ENCODE peak calls at places on chromosomes 2 and 18, in ten cellular contexts. M, T, Z, G, R, B, X, E, N and H are unnamed samples.

GRCh38 chr2:112665113-112665780 is 19.5 kb downstream of the SLC20A1 start:
- DNase-seq in M (no peak), T (no peak), Z (no peak), G (no peak), R (no peak), B (no peak), X (no peak), E (no peak), N (peak; percentile 94), H (peak; percentile 64)

GRCh38 chr2:145027073-145027459 is 507.1 kb upstream of the ZEB2 start:
- DNase-seq in M (no peak), T (no peak), Z (no peak), G (no peak), R (no peak), B (no peak), X (no peak), E (no peak), N (no peak), H (no peak)

GRCh38 chr18:26342646-26343045 is 116.4 kb downstream of the TAF4B start:
- DNase-seq in M (no peak), T (no peak), Z (no peak), G (no peak), R (no peak), B (no peak), X (no peak), E (no peak), N (no peak), H (no peak)

GRCh38 chr2:225400546-225400945 is 1.0 kb downstream of the NYAP2 start:
- DNase-seq in M (no peak), T (no peak), Z (no peak), G (no peak), R (no peak), B (no peak), X (no peak), E (no peak), N (no peak), H (no peak)

GRCh38 chr2:239945751-239946569 is 79.2 kb downstream of the NDUFA10 start:
- DNase-seq in M (no peak), T (peak; percentile 30), Z (peak; percentile 35), G (peak; percentile 9), R (no peak), B (peak; percentile 46), X (no peak), E (no peak), N (peak; percentile 38), H (no peak)

GRCh38 chr2:173355866-173356508 is 1.3 kb downstream of the CDCA7 start:
- DNase-seq in M (no peak), T (no peak), Z (no peak), G (no peak), R (no peak), B (no peak), X (no peak), E (no peak), N (peak; percentile 29), H (no peak)

GRCh38 chr2:132037527-132038178 is 124.1 kb downstream of the ANKRD30BL start:
- DNase-seq in M (no peak), T (no peak), Z (peak; percentile 46), G (no peak), R (no peak), B (no peak), X (peak; percentile 9), E (no peak), N (no peak), H (no peak)

GRCh38 chr2:15956751-15957736 is 16.7 kb downstream of the MYCN start:
- DNase-seq in M (no peak), T (no peak), Z (no peak), G (no peak), R (no peak), B (no peak), X (no peak), E (no peak), N (no peak), H (no peak)

GRCh38 chr2:136319227-136319626 is 201.3 kb upstream of the CXCR4 start:
- DNase-seq in M (no peak), T (no peak), Z (no peak), G (no peak), R (no peak), B (no peak), X (no peak), E (no peak), N (peak; percentile 93), H (no peak)

GRCh38 chr2:196466581-196466980 is 172.9 kb upstream of the CCDC150 start:
- DNase-seq in M (no peak), T (no peak), Z (no peak), G (no peak), R (no peak), B (no peak), X (no peak), E (no peak), N (no peak), H (no peak)

GRCh38 chr2:9656270-9656766 is 25.5 kb upstream of the YWHAQ start:
- DNase-seq in M (peak; percentile 95), T (no peak), Z (no peak), G (no peak), R (peak; percentile 50), B (no peak), X (no peak), E (peak; percentile 88), N (peak; percentile 92), H (no peak)

GRCh38 chr2:190880374-190881073 is at the start of gene GLS:
- DNase-seq in M (peak; percentile 95), T (peak; percentile 95), Z (peak; percentile 98), G (peak; percentile 96), R (peak; percentile 85), B (peak; percentile 98), X (peak; percentile 74), E (peak; percentile 90), N (peak; percentile 98), H (peak; percentile 98)
- TF ChIP-seq POLR2A in M (peak; percentile 96), T (peak; percentile 97), Z (peak; percentile 100), G (peak; percentile 99), R (peak; percentile 96), B (peak; percentile 95), X (peak; percentile 92), E (peak; percentile 91), N (peak; percentile 96), H (peak; percentile 95)

GRCh38 chr2:66434679-66435548 is at the start of gene MEIS1:
- DNase-seq in M (peak; percentile 93), T (peak; percentile 89), Z (peak; percentile 65), G (peak; percentile 92), R (no peak), B (peak; percentile 94), X (peak; percentile 74), E (peak; percentile 83), N (peak; percentile 92), H (peak; percentile 84)
- TF ChIP-seq POLR2A in M (peak; percentile 91), T (peak; percentile 78), Z (peak; percentile 68), G (peak; percentile 97), R (no peak), B (no peak), X (peak; percentile 82), E (peak; percentile 60), N (no peak), H (no peak)

DNA sequence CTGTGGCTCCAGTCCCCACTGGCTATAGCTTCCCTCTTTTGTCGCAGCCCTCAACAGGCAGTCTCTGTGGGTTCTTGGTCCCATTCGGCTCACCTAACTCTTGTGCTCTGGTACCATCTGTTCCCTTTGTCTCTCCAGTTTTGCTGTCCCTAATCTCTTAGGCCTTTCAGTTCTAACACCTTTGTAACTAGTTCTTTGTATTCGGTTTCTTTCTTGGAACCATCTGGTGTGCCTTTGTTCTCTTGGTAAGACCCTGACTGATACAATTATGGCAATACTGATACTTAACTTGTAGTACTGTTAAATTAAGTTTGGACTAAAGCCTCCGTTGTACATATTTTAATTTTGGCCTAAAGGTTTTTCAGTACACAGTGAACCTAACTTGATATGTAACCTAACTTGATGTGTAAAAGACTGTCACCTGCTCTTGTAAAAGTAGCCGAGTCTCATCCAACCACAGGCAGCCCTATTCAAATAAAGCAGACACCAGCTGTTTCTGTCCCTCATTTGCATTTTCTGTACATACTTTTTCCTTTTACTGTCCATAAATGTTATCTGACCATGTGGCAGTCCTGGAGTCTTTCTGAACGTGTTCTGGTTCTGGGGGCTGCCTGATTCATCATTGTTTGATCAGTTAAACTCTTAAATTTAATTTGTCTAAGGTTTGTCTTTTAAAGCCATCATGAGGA is 4.8 kb upstream of the MRPL44 start:
- DNase-seq in M (no peak), T (no peak), Z (no peak), G (no peak), R (no peak), B (no peak), X (no peak), E (no peak), N (no peak), H (no peak)
- TF ChIP-seq POLR2A in M (no peak), T (no peak), Z (no peak), G (no peak), R (no peak), B (no peak), X (no peak), E (no peak), N (no peak), H (no peak)

GRCh38 chr2:31558401-31559295 is 22.1 kb downstream of the SRD5A2 start:
- DNase-seq in M (no peak), T (no peak), Z (no peak), G (no peak), R (no peak), B (peak; percentile 77), X (no peak), E (no peak), N (peak; percentile 74), H (no peak)
- TF ChIP-seq POLR2A in M (no peak), T (no peak), Z (no peak), G (no peak), R (no peak), B (no peak), X (no peak), E (no peak), N (no peak), H (no peak)